ENCODE peak calls at places on chromosomes 2 and 18, in four cellular contexts. W is amniotic stem cell, P is non-pigmented ciliary epithelial cell, U is A549. B is an unnamed sample.

GRCh38 chr18:44793685-44794084 is 113.0 kb downstream of the SETBP1 start:
- DNase-seq in P (no peak), W (no peak), U (no peak), B (no peak)

GRCh38 chr2:109372171-109372568 is 241.6 kb downstream of the SEPTIN10 start:
- DNase-seq in W (no peak), U (no peak), P (no peak), B (no peak)

GRCh38 chr2:109434351-109434750 is 179.4 kb downstream of the SEPTIN10 start:
- DNase-seq in U (no peak), P (no peak), W (no peak), B (no peak)

GRCh38 chr2:40606862-40607261 is 155.0 kb upstream of the SLC8A1 start:
- DNase-seq in W (no peak), P (no peak), U (no peak), B (peak)

GRCh38 chr2:9336534-9337354 is 86.6 kb downstream of the ITGB1BP1 start:
- DNase-seq in P (peak), W (peak), U (no peak), B (peak)

GRCh38 chr18:44935455-44935854 is 254.8 kb downstream of the SETBP1 start:
- DNase-seq in U (no peak), W (no peak), P (no peak), B (no peak)

GRCh38 chr2:30255026-30255425 is 23.7 kb downstream of the LBH start:
- DNase-seq in U (no peak), W (no peak), P (no peak), B (no peak)

GRCh38 chr2:20494246-20494645 is 47.4 kb downstream of the RHOB start:
- DNase-seq in W (no peak), U (no peak), P (no peak), B (peak)

GRCh38 chr18:23263551-23264235 is 128.4 kb downstream of the CABLES1 start:
- DNase-seq in W (no peak), P (no peak), U (no peak), B (no peak)

GRCh38 chr18:13136056-13136688 is 82.4 kb upstream of the LDLRAD4 start:
- DNase-seq in W (no peak), U (no peak), P (no peak), B (peak)

GRCh38 chr2:68812256-68812655 is 58.9 kb downstream of the BMP10 start:
- DNase-seq in W (no peak), U (no peak), P (no peak), B (no peak)

GRCh38 chr18:57791192-57791591 is 11.9 kb downstream of the ATP8B1 start:
- DNase-seq in P (no peak), W (no peak), U (no peak), B (no peak)

GRCh38 chr2:239178954-239179353 is 221.9 kb downstream of the HDAC4 start:
- DNase-seq in P (no peak), W (no peak), U (no peak), B (no peak)

GRCh38 chr2:42147641-42148274 is 21.4 kb upstream of the EML4 start:
- DNase-seq in U (no peak), P (no peak), W (peak), B (peak)

GRCh38 chr18:6543330-6543908 is 128.7 kb upstream of the L3MBTL4 start:
- DNase-seq in U (peak), P (no peak), W (peak), B (peak)

GRCh38 chr2:136117391-136117841 is 533 bp downstream of the CXCR4 start:
- DNase-seq in P (no peak), W (no peak), U (peak), B (peak)

GRCh38 chr2:105431367-105432088 is 32.7 kb upstream of the FHL2 start:
- DNase-seq in W (no peak), P (no peak), U (no peak), B (peak)

GRCh38 chr2:192498747-192499146 is 304.0 kb upstream of the TMEFF2 start:
- DNase-seq in P (no peak), U (no peak), W (no peak), B (peak)

GRCh38 chr18:55998071-55998522 is 410.1 kb upstream of the TCF4 start:
- DNase-seq in U (no peak), W (no peak), P (no peak), B (peak)

GRCh38 chr2:120890566-120891360 is 155.1 kb downstream of the GLI2 start:
- DNase-seq in W (no peak), P (no peak), U (no peak), B (no peak)

GRCh38 chr2:74544634-74545033 is 9.1 kb downstream of the LOXL3 start:
- DNase-seq in P (no peak), W (no peak), U (no peak), B (no peak)

GRCh38 chr2:219249203-219249980 is 3.7 kb upstream of the TUBA4B start:
- DNase-seq in U (peak), W (peak), P (no peak), B (peak)

GRCh38 chr2:27320958-27321543 is 1.8 kb downstream of the MPV17 start:
- DNase-seq in U (peak), P (peak), W (peak), B (peak)

GRCh38 chr2:86480105-86480504 is 38.9 kb downstream of the KDM3A start:
- DNase-seq in W (no peak), U (no peak), P (no peak), B (no peak)

GRCh38 chr2:114754907-114755563 is 312.6 kb downstream of the DPP10 start:
- DNase-seq in W (no peak), U (no peak), P (no peak), B (no peak)